ENCODE peak calls at places on chromosome X, in nine cellular contexts. One of them, this sample, is unnamed.

GRCh38 chrX:11908371-11908770 is 150.3 kb downstream of the MSL3 start:
- DNase-seq in fibroblast of the aortic adventitia: peak; percentile 26
- DNase-seq in K562: peak; percentile 9
- DNase-seq in foreskin fibroblast: peak; percentile 28
- DNase-seq in cardiac fibroblast: peak; percentile 45
- DNase-seq in left ventricle myocardium inferior: no peak
- DNase-seq in neural progenitor cell: peak; percentile 36
- DNase-seq in mammary epithelial cell: peak; percentile 25
- DNase-seq in PC-3: peak; percentile 63
- DNase-seq in this sample: peak; percentile 59

GRCh38 chrX:12950851-12951589 is 23.9 kb upstream of the TMSB4X start:
- DNase-seq in fibroblast of the aortic adventitia: no peak
- DNase-seq in K562: peak; percentile 84
- DNase-seq in foreskin fibroblast: no peak
- DNase-seq in cardiac fibroblast: peak; percentile 8
- DNase-seq in left ventricle myocardium inferior: no peak
- DNase-seq in neural progenitor cell: peak; percentile 74
- DNase-seq in mammary epithelial cell: no peak
- DNase-seq in PC-3: no peak
- DNase-seq in this sample: peak; percentile 55

GRCh38 chrX:2404816-2405215 is 96.0 kb downstream of the DHRSX start:
- DNase-seq in fibroblast of the aortic adventitia: no peak
- DNase-seq in K562: no peak
- DNase-seq in foreskin fibroblast: no peak
- DNase-seq in cardiac fibroblast: no peak
- DNase-seq in left ventricle myocardium inferior: no peak
- DNase-seq in neural progenitor cell: no peak
- DNase-seq in mammary epithelial cell: no peak
- DNase-seq in PC-3: no peak
- DNase-seq in this sample: peak; percentile 31

GRCh38 chrX:7943600-7944245 is 16.5 kb upstream of the PNPLA4 start:
- DNase-seq in fibroblast of the aortic adventitia: no peak
- DNase-seq in K562: no peak
- DNase-seq in foreskin fibroblast: no peak
- DNase-seq in cardiac fibroblast: no peak
- DNase-seq in left ventricle myocardium inferior: no peak
- DNase-seq in neural progenitor cell: no peak
- DNase-seq in mammary epithelial cell: peak; percentile 73
- DNase-seq in PC-3: no peak
- DNase-seq in this sample: peak; percentile 60

GRCh38 chrX:100194073-100194775 is 215.8 kb downstream of the PCDH19 start:
- DNase-seq in fibroblast of the aortic adventitia: no peak
- DNase-seq in K562: no peak
- DNase-seq in foreskin fibroblast: no peak
- DNase-seq in cardiac fibroblast: no peak
- DNase-seq in left ventricle myocardium inferior: no peak
- DNase-seq in neural progenitor cell: no peak
- DNase-seq in mammary epithelial cell: no peak
- DNase-seq in PC-3: no peak
- DNase-seq in this sample: no peak

GRCh38 chrX:78527263-78527662 is 131.9 kb downstream of the RTL3 start:
- DNase-seq in fibroblast of the aortic adventitia: peak; percentile 46
- DNase-seq in K562: no peak
- DNase-seq in foreskin fibroblast: peak; percentile 79
- DNase-seq in cardiac fibroblast: peak; percentile 74
- DNase-seq in left ventricle myocardium inferior: no peak
- DNase-seq in neural progenitor cell: no peak
- DNase-seq in mammary epithelial cell: peak; percentile 45
- DNase-seq in PC-3: peak; percentile 78
- DNase-seq in this sample: peak; percentile 1

GRCh38 chrX:46308106-46308505 is 237.1 kb downstream of the ZNF674 start:
- DNase-seq in fibroblast of the aortic adventitia: no peak
- DNase-seq in K562: no peak
- DNase-seq in foreskin fibroblast: no peak
- DNase-seq in cardiac fibroblast: no peak
- DNase-seq in left ventricle myocardium inferior: no peak
- DNase-seq in neural progenitor cell: no peak
- DNase-seq in mammary epithelial cell: no peak
- DNase-seq in PC-3: no peak
- DNase-seq in this sample: no peak

GRCh38 chrX:41718481-41719245 is 5.3 kb upstream of the GPR82 start:
- DNase-seq in fibroblast of the aortic adventitia: peak; percentile 4
- DNase-seq in K562: no peak
- DNase-seq in foreskin fibroblast: no peak
- DNase-seq in cardiac fibroblast: no peak
- DNase-seq in left ventricle myocardium inferior: no peak
- DNase-seq in neural progenitor cell: peak; percentile 83
- DNase-seq in mammary epithelial cell: no peak
- DNase-seq in PC-3: no peak
- DNase-seq in this sample: no peak

GRCh38 chrX:38170556-38170955 is 50.1 kb downstream of the SRPX start:
- DNase-seq in fibroblast of the aortic adventitia: no peak
- DNase-seq in K562: no peak
- DNase-seq in foreskin fibroblast: no peak
- DNase-seq in cardiac fibroblast: no peak
- DNase-seq in left ventricle myocardium inferior: no peak
- DNase-seq in neural progenitor cell: no peak
- DNase-seq in mammary epithelial cell: no peak
- DNase-seq in PC-3: no peak
- DNase-seq in this sample: no peak

GRCh38 chrX:38172596-38172995 is 48.1 kb downstream of the SRPX start:
- DNase-seq in fibroblast of the aortic adventitia: no peak
- DNase-seq in K562: no peak
- DNase-seq in foreskin fibroblast: peak; percentile 26
- DNase-seq in cardiac fibroblast: no peak
- DNase-seq in left ventricle myocardium inferior: no peak
- DNase-seq in neural progenitor cell: no peak
- DNase-seq in mammary epithelial cell: peak; percentile 0
- DNase-seq in PC-3: no peak
- DNase-seq in this sample: peak; percentile 0

DNA sequence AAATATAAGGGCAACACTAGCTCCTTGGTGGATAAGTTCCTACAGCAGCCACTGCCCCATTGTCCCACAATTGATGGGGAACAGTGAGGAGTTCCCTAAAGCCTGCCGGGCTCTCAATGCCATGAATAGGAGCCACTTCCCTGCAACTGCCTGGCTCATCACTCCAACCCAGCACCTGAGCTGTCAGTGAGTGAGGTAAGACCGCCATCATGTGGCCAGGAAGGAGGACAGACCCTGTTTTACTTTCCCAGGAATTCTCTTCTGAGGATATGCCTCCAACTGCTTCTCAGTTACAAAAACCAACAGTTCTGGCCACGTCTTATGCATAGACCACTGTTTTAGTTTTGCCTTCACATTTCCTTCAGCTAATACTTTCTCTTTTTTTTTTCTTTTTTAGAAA is 45.5 kb downstream of the SRPX start:
- DNase-seq in fibroblast of the aortic adventitia: no peak
- DNase-seq in K562: peak; percentile 51
- DNase-seq in foreskin fibroblast: peak; percentile 16
- DNase-seq in cardiac fibroblast: peak; percentile 21
- DNase-seq in left ventricle myocardium inferior: no peak
- DNase-seq in neural progenitor cell: peak; percentile 69
- DNase-seq in mammary epithelial cell: peak; percentile 21
- DNase-seq in PC-3: peak; percentile 66
- DNase-seq in this sample: peak; percentile 62
- TF ChIP-seq CTCF in fibroblast of the aortic adventitia: peak; percentile 35
- TF ChIP-seq CTCF in K562: peak; percentile 68
- TF ChIP-seq CTCF in foreskin fibroblast: peak; percentile 25
- TF ChIP-seq CTCF in cardiac fibroblast: peak; percentile 28
- TF ChIP-seq CTCF in left ventricle myocardium inferior: peak; percentile 37
- TF ChIP-seq CTCF in neural progenitor cell: peak; percentile 67
- TF ChIP-seq CTCF in mammary epithelial cell: peak; percentile 64
- TF ChIP-seq CTCF in PC-3: peak; percentile 77
- TF ChIP-seq CTCF in this sample: peak; percentile 82

GRCh38 chrX:107686792-107687191 is 58.5 kb downstream of the PRPS1 start:
- DNase-seq in fibroblast of the aortic adventitia: no peak
- DNase-seq in K562: no peak
- DNase-seq in foreskin fibroblast: no peak
- DNase-seq in cardiac fibroblast: no peak
- DNase-seq in left ventricle myocardium inferior: no peak
- DNase-seq in neural progenitor cell: no peak
- DNase-seq in mammary epithelial cell: peak; percentile 21
- DNase-seq in PC-3: no peak
- DNase-seq in this sample: no peak

GRCh38 chrX:107684956-107685385 is 56.7 kb downstream of the PRPS1 start:
- DNase-seq in fibroblast of the aortic adventitia: peak; percentile 48
- DNase-seq in K562: peak; percentile 81
- DNase-seq in foreskin fibroblast: peak; percentile 52
- DNase-seq in cardiac fibroblast: peak; percentile 81
- DNase-seq in left ventricle myocardium inferior: peak; percentile 78
- DNase-seq in neural progenitor cell: no peak
- DNase-seq in mammary epithelial cell: peak; percentile 65
- DNase-seq in PC-3: no peak
- DNase-seq in this sample: peak; percentile 93

GRCh38 chrX:107686026-107686425 is 57.7 kb downstream of the PRPS1 start:
- DNase-seq in fibroblast of the aortic adventitia: no peak
- DNase-seq in K562: no peak
- DNase-seq in foreskin fibroblast: no peak
- DNase-seq in cardiac fibroblast: no peak
- DNase-seq in left ventricle myocardium inferior: no peak
- DNase-seq in neural progenitor cell: no peak
- DNase-seq in mammary epithelial cell: no peak
- DNase-seq in PC-3: no peak
- DNase-seq in this sample: no peak

GRCh38 chrX:107683931-107684330 is 55.6 kb downstream of the PRPS1 start:
- DNase-seq in fibroblast of the aortic adventitia: no peak
- DNase-seq in K562: no peak
- DNase-seq in foreskin fibroblast: no peak
- DNase-seq in cardiac fibroblast: no peak
- DNase-seq in left ventricle myocardium inferior: no peak
- DNase-seq in neural progenitor cell: no peak
- DNase-seq in mammary epithelial cell: no peak
- DNase-seq in PC-3: no peak
- DNase-seq in this sample: no peak

DNA sequence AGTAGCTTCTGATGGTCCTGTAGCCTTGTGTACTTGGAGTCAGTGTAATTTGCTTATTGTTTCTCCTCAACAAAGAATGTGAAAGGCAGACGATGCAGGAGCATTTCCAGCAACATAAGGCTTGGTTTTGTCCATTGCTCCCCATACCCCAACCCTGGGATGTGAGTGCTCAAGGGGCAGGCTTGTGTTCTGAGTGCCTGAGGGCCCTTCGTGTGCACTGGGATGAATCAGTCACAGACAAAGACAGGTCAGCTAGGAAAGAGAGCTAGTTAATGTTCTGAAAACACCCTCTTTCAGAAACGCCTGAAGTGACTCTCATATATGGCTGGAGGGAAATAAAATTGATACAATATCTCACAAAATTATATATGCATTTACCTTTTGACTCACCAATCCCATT is 59.1 kb downstream of the PRPS1 start:
- DNase-seq in fibroblast of the aortic adventitia: no peak
- DNase-seq in K562: no peak
- DNase-seq in foreskin fibroblast: no peak
- DNase-seq in cardiac fibroblast: no peak
- DNase-seq in left ventricle myocardium inferior: no peak
- DNase-seq in neural progenitor cell: no peak
- DNase-seq in mammary epithelial cell: no peak
- DNase-seq in PC-3: no peak
- DNase-seq in this sample: no peak
- TF ChIP-seq CTCF in fibroblast of the aortic adventitia: no peak
- TF ChIP-seq CTCF in K562: no peak
- TF ChIP-seq CTCF in foreskin fibroblast: no peak
- TF ChIP-seq CTCF in cardiac fibroblast: no peak
- TF ChIP-seq CTCF in left ventricle myocardium inferior: no peak
- TF ChIP-seq CTCF in neural progenitor cell: no peak
- TF ChIP-seq CTCF in mammary epithelial cell: no peak
- TF ChIP-seq CTCF in PC-3: no peak
- TF ChIP-seq CTCF in this sample: no peak

DNA sequence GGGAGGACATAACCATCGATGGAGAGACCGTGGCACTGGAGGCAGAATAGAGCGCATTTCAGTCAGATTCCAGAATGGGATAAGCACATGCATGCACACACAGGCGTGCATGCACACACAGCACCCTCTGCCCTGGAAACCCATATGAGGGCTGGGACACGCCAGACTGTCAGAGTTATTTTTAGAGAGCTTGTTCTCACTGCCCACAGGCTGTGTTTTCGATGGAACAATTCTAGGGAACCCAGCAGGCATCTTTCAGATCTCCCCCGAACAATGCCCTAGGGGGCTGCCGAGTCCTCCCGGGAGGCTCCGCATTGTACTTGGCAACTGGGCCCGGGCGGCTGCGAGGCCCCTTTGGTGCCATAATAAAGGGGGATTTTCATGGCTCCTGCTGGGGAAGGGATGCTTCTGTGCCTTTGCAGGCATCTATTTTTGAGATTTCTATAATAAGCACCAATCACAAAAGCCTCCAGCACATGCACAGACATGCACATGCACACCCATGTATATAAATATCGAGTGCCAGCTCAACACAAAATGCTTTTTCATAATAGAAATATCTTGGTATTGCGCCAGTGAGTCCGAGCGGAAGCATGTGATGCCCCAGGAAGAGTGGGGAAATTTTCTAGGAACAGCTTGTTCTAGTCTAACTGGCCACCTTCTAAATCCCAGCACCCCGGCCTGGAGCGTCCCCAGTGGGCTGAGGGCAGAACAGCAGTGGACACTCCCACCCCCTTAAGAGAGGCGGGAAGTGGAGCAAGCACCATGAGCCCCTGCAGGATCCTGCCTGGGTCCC is 88.6 kb downstream of the PHKA2 start:
- DNase-seq in fibroblast of the aortic adventitia: peak; percentile 56
- DNase-seq in K562: no peak
- DNase-seq in foreskin fibroblast: peak; percentile 87
- DNase-seq in cardiac fibroblast: peak; percentile 83
- DNase-seq in left ventricle myocardium inferior: peak; percentile 50
- DNase-seq in neural progenitor cell: no peak
- DNase-seq in mammary epithelial cell: peak; percentile 86
- DNase-seq in PC-3: no peak
- DNase-seq in this sample: peak; percentile 87
- TF ChIP-seq CTCF in fibroblast of the aortic adventitia: peak; percentile 37
- TF ChIP-seq CTCF in K562: no peak
- TF ChIP-seq CTCF in foreskin fibroblast: no peak
- TF ChIP-seq CTCF in cardiac fibroblast: peak; percentile 70
- TF ChIP-seq CTCF in left ventricle myocardium inferior: peak; percentile 66
- TF ChIP-seq CTCF in neural progenitor cell: no peak
- TF ChIP-seq CTCF in mammary epithelial cell: peak; percentile 66
- TF ChIP-seq CTCF in PC-3: no peak
- TF ChIP-seq CTCF in this sample: peak; percentile 37

GRCh38 chrX:15437724-15438123 is 53.5 kb upstream of the VEGFD start:
- DNase-seq in fibroblast of the aortic adventitia: peak; percentile 40
- DNase-seq in K562: no peak
- DNase-seq in foreskin fibroblast: peak; percentile 33
- DNase-seq in cardiac fibroblast: no peak
- DNase-seq in left ventricle myocardium inferior: no peak
- DNase-seq in neural progenitor cell: no peak
- DNase-seq in mammary epithelial cell: no peak
- DNase-seq in PC-3: no peak
- DNase-seq in this sample: peak; percentile 14

GRCh38 chrX:15436220-15436619 is 52.0 kb upstream of the VEGFD start:
- DNase-seq in fibroblast of the aortic adventitia: peak; percentile 55
- DNase-seq in K562: no peak
- DNase-seq in foreskin fibroblast: peak; percentile 70
- DNase-seq in cardiac fibroblast: peak; percentile 19
- DNase-seq in left ventricle myocardium inferior: no peak
- DNase-seq in neural progenitor cell: no peak
- DNase-seq in mammary epithelial cell: no peak
- DNase-seq in PC-3: no peak
- DNase-seq in this sample: peak; percentile 33

GRCh38 chrX:15438332-15438731 is 54.1 kb upstream of the VEGFD start:
- DNase-seq in fibroblast of the aortic adventitia: no peak
- DNase-seq in K562: no peak
- DNase-seq in foreskin fibroblast: no peak
- DNase-seq in cardiac fibroblast: no peak
- DNase-seq in left ventricle myocardium inferior: no peak
- DNase-seq in neural progenitor cell: no peak
- DNase-seq in mammary epithelial cell: no peak
- DNase-seq in PC-3: no peak
- DNase-seq in this sample: no peak

DNA sequence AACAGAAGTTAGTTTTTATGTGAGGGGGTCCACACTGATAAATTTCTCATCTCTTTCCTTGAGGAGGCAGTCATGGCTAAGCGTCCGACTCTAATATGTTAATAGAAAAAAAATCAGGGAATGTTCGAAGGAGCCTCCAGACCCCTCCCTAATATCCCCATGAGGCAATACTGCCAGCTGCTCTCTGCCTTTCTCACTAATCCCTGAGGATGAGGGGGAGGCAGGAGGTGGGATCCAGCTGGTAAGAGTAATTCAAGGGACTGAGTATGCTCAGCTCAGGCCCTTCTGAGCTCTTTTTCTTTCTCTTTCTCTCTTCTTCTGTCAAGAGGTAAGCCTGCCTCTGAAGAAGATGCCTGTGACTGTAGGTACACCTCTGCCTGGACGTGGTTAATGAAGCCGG is 51.7 kb downstream of the PIR start:
- DNase-seq in fibroblast of the aortic adventitia: no peak
- DNase-seq in K562: no peak
- DNase-seq in foreskin fibroblast: no peak
- DNase-seq in cardiac fibroblast: no peak
- DNase-seq in left ventricle myocardium inferior: peak; percentile 14
- DNase-seq in neural progenitor cell: peak; percentile 42
- DNase-seq in mammary epithelial cell: no peak
- DNase-seq in PC-3: no peak
- DNase-seq in this sample: no peak
- TF ChIP-seq CTCF in fibroblast of the aortic adventitia: no peak
- TF ChIP-seq CTCF in K562: no peak
- TF ChIP-seq CTCF in foreskin fibroblast: no peak
- TF ChIP-seq CTCF in cardiac fibroblast: no peak
- TF ChIP-seq CTCF in left ventricle myocardium inferior: no peak
- TF ChIP-seq CTCF in neural progenitor cell: no peak
- TF ChIP-seq CTCF in mammary epithelial cell: no peak
- TF ChIP-seq CTCF in PC-3: no peak
- TF ChIP-seq CTCF in this sample: no peak

This sample was measured in MCF 10A.